ENCODE peak calls at places on chromosomes 3 and 15, in five cellular contexts. U is Right ventricle myocardium superior, O is Panc1, Q is A549, M is GM04504. Y is an unnamed sample.

GRCh38 chr15:58987036-58987435 is 427 bp upstream of the RNF111 start:
- DNase-seq in M (no peak), O (no peak), U (no peak), Q (no peak), Y (no peak)

GRCh38 chr3:197305854-197306253 is 7.4 kb upstream of the DLG1 start:
- DNase-seq in Q (no peak), M (peak; percentile 68), O (no peak), U (no peak), Y (no peak)

GRCh38 chr3:8607285-8608040 is 37.1 kb downstream of the SSUH2 start:
- DNase-seq in U (peak; percentile 81), M (peak; percentile 51), O (no peak), Q (peak; percentile 64), Y (peak; percentile 38)

GRCh38 chr15:89495638-89496145 is 691 bp downstream of the RHCG start:
- DNase-seq in Q (no peak), U (no peak), O (no peak), M (no peak), Y (peak; percentile 51)

GRCh38 chr15:39156166-39156565 is 424.7 kb upstream of the THBS1 start:
- DNase-seq in U (peak; percentile 48), O (no peak), M (no peak), Q (no peak), Y (no peak)

GRCh38 chr15:93982226-93982641 is 249.1 kb upstream of the MCTP2 start:
- DNase-seq in Q (no peak), O (no peak), M (peak; percentile 38), U (peak; percentile 59), Y (no peak)

GRCh38 chr3:157066335-157067071 is 93.4 kb downstream of the CCNL1 start:
- DNase-seq in O (no peak), M (peak; percentile 71), Q (no peak), U (no peak), Y (no peak)

GRCh38 chr3:131348911-131349310 is 32.7 kb upstream of the NUDT16 start:
- DNase-seq in U (no peak), M (no peak), Q (no peak), O (no peak), Y (no peak)

GRCh38 chr3:123724306-123724705 is 139.5 kb upstream of the HACD2 start:
- DNase-seq in O (no peak), M (no peak), Q (peak; percentile 21), U (no peak), Y (no peak)

GRCh38 chr3:154428369-154429206 is 1.4 kb downstream of the GPR149 start:
- DNase-seq in U (no peak), M (no peak), Q (no peak), O (no peak), Y (no peak)

GRCh38 chr3:38264307-38264706 is 1.3 kb upstream of the SLC22A13 start:
- DNase-seq in U (no peak), O (no peak), M (no peak), Q (no peak), Y (no peak)

GRCh38 chr15:42289166-42289565 is 15.9 kb upstream of the TMEM87A start:
- DNase-seq in Q (no peak), O (no peak), U (no peak), M (no peak), Y (peak; percentile 44)

GRCh38 chr15:51864408-51865056 is 35.1 kb downstream of the TMOD3 start:
- DNase-seq in O (no peak), Q (no peak), U (no peak), M (no peak), Y (no peak)

GRCh38 chr3:111324645-111325044 is 217.4 kb upstream of the CD96 start:
- DNase-seq in Q (no peak), U (no peak), M (no peak), O (no peak), Y (no peak)